ENCODE peak calls at places on chromosomes 11 and 22, in six cellular contexts. G, D, T, R, K and B are unnamed samples.

GRCh38 chr22:28402539-28402938 is 277.1 kb downstream of the TTC28 start:
- DNase-seq in K (no peak), G (no peak), T (no peak), D (no peak), R (no peak), B (no peak)

GRCh38 chr22:46972256-46972655 is 209.8 kb downstream of the TBC1D22A start:
- DNase-seq in T (no peak), G (no peak), K (no peak), R (no peak), D (no peak), B (no peak)

GRCh38 chr11:86955674-86956522 is 703 bp upstream of the FZD4 start:
- DNase-seq in K (peak), D (peak), T (peak), R (peak), G (peak), B (peak)

GRCh38 chr11:2534957-2535672 is 90.3 kb downstream of the KCNQ1 start:
- DNase-seq in D (no peak), T (no peak), G (no peak), K (peak), R (no peak), B (peak)

GRCh38 chr11:67999201-67999629 is 4.7 kb downstream of the UNC93B1 start:
- DNase-seq in R (no peak), D (no peak), K (no peak), G (no peak), T (no peak), B (no peak)

GRCh38 chr22:47386812-47387510 is 624.5 kb downstream of the TBC1D22A start:
- DNase-seq in K (no peak), R (no peak), G (no peak), T (no peak), D (no peak), B (no peak)

GRCh38 chr22:40224702-40225101 is 47.0 kb downstream of the TNRC6B start:
- DNase-seq in G (no peak), T (no peak), D (no peak), K (no peak), R (no peak), B (no peak)

GRCh38 chr11:46235777-46236688 is 41.4 kb upstream of the CREB3L1 start:
- DNase-seq in T (no peak), K (no peak), D (no peak), G (peak), R (no peak), B (no peak)

GRCh38 chr22:48665286-48666010 is 1162.2 kb downstream of the BRD1 start:
- DNase-seq in R (no peak), K (no peak), G (no peak), D (no peak), T (no peak), B (no peak)

GRCh38 chr11:48170176-48170839 is 46.3 kb upstream of the OR4B1 start:
- DNase-seq in T (no peak), D (no peak), R (no peak), K (no peak), G (no peak), B (no peak)

GRCh38 chr11:46252373-46252914 is 25.0 kb upstream of the CREB3L1 start:
- DNase-seq in D (no peak), T (no peak), R (no peak), K (no peak), G (no peak), B (no peak)

GRCh38 chr22:19705181-19705934 is 8.9 kb upstream of the SEPTIN5 start:
- DNase-seq in R (peak), K (no peak), T (no peak), D (no peak), G (peak), B (no peak)

GRCh38 chr11:33778682-33779081 is 4.4 kb upstream of the FBXO3 start:
- DNase-seq in G (no peak), D (no peak), R (no peak), K (no peak), T (no peak), B (no peak)

GRCh38 chr11:115990004-115990447 is 485.8 kb upstream of the CADM1 start:
- DNase-seq in G (peak), K (no peak), D (no peak), R (peak), T (peak), B (peak)

GRCh38 chr22:17882727-17883126 is 108.5 kb upstream of the BID start:
- DNase-seq in R (no peak), K (no peak), D (no peak), T (no peak), G (no peak), B (no peak)

GRCh38 chr22:46079861-46080821 is 70.2 kb upstream of the PPARA start:
- DNase-seq in G (no peak), K (peak), R (peak), T (no peak), D (peak), B (peak)

GRCh38 chr11:57425565-57426438 is 1.1 kb downstream of the SLC43A3 start:
- DNase-seq in K (peak), D (peak), R (peak), T (no peak), G (no peak), B (no peak)

GRCh38 chr11:90476442-90477007 is 253.7 kb upstream of the CHORDC1 start:
- DNase-seq in D (no peak), K (peak), G (no peak), T (peak), R (peak), B (no peak)

GRCh38 chr11:131253142-131253884 is 117.1 kb upstream of the NTM start:
- DNase-seq in K (no peak), D (no peak), R (no peak), G (peak), T (no peak), B (no peak)

GRCh38 chr22:21025266-21025665 is 7.1 kb downstream of the SLC7A4 start:
- DNase-seq in G (no peak), T (no peak), R (no peak), D (no peak), K (no peak), B (no peak)

DNA sequence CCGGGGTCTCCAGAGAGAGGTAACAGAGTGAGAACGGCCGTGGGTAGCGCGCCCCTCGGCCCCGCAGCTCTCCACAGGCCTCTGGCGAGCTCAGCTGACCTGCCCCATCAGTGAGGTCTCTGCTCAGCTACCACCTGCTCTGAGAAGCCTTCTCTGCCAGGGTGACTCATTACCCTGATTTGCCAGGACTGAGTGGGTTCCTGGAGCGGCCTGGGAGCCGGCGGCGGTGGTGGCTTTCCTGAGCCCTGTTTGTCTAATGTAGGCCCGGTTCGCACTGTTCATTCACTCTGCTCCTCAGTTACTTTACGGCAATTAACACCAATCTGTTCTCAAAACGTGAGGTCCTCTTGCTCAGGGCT is 351.0 kb upstream of the B3GAT1 start:
- DNase-seq in D (no peak), T (no peak), K (no peak), R (no peak), G (no peak), B (no peak)
- H3K4me3 ChIP-seq in D (no peak), T (no peak), K (no peak), R (peak), G (no peak), B (no peak)

GRCh38 chr22:38187413-38188212 is 6.0 kb upstream of the PLA2G6 start:
- DNase-seq in K (peak), R (no peak), D (no peak), T (no peak), G (no peak), B (no peak)
- H3K27ac ChIP-seq in K (peak), R (no peak), D (no peak), T (peak), G (no peak), B (no peak)

GRCh38 chr22:44703269-44703870 is 1.4 kb downstream of the PRR5 start:
- DNase-seq in T (no peak), R (no peak), K (no peak), G (no peak), D (no peak), B (no peak)
- TF ChIP-seq CTCF in T (no peak), R (no peak), K (no peak), G (no peak), D (no peak), B (no peak)

DNA sequence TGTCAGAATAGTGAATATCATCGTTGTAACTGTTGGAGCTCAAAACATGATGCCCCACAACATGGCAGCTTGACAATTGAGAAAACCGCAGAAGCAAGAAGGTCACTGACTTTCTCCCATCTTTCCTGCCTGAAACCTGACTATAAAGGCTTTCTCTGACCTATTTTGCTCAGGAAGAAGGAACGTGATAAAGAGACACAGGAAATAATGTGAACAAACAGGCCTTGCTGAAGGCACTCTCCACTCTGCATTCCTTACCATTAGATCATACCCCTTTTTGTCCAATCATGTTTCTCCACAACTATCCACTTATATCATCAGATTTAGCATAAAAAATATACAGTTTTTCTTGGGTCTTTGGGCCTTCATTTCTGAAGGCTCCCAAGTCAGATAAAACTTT is 916.8 kb downstream of the METTL15 start:
- DNase-seq in K (no peak), T (no peak), D (no peak), G (no peak), R (no peak), B (no peak)
- H3K4me3 ChIP-seq in K (no peak), T (no peak), D (no peak), G (no peak), R (no peak), B (no peak)

GRCh38 chr11:92401507-92401906 is 176.9 kb downstream of the FAT3 start:
- DNase-seq in K (no peak), D (no peak), T (no peak), R (no peak), G (no peak), B (no peak)
- H3K27ac ChIP-seq in K (no peak), D (no peak), T (no peak), R (no peak), G (no peak), B (no peak)

DNA sequence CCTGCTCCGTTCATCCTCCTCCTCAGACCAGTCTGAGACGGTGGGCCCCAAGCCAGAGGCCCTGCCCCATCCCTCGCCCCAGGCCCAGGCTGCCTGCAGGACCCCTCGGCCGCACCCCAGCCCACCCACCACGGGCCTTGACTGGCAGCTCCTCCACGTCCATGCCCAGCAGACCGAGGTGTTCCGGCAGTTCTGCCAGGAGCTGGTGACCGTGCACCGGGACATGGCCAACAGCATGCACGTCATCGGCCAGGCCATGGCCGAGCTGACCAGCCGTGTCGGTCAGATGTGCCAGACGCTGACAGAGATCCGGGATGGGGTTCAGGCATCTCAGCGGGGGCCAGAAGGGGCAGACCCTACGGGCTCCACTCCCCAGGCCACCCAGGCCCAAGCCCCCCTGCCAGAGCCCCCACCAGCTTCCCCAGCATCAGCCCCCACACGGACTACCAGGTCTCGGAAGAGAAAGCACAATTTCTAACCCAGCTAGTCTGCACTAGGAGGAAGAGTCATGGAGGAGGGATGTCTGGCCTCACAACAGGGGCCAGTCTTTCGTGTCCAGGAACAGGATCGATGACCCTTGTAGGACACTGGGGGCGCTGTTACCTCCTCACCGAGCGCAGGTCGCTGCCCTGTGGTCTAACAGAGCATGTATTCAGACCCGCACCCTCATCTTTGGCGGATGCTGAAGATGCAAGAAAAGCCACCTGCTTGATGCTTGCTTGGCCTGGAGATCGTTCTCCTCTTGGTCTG is 66.3 kb downstream of the PRDM11 start:
- DNase-seq in G (peak), D (peak), T (no peak), R (no peak), K (no peak), B (no peak)
- TF ChIP-seq CTCF in G (peak), D (no peak), T (no peak), R (no peak), K (no peak), B (no peak)